ENCODE peak calls at places on chromosomes 2 and 18, in seven cellular contexts. One of them, this sample, is unnamed. For H3K4me1, the result is how much of the 10 kb centered on the place peaks cover.

GRCh38 chr2:128439231-128440086 is 120.8 kb upstream of the HS6ST1 start:
- DNase-seq in H1: peak
- DNase-seq in mesenchymal stem cell: no peak
- DNase-seq in IMR-90: no peak
- DNase-seq in neuronal stem cell: no peak
- DNase-seq in H9: peak
- DNase-seq in trophoblast cell: no peak
- DNase-seq in this sample: no peak

GRCh38 chr18:10926565-10927194 is 222.7 kb downstream of the PIEZO2 start:
- DNase-seq in IMR-90: peak
- DNase-seq in neuronal stem cell: no peak
- DNase-seq in H1: no peak
- DNase-seq in H9: no peak
- DNase-seq in mesenchymal stem cell: peak
- DNase-seq in trophoblast cell: no peak
- DNase-seq in this sample: no peak

GRCh38 chr18:48404707-48405106 is 4.5 kb downstream of the ZBTB7C start:
- DNase-seq in mesenchymal stem cell: no peak
- DNase-seq in neuronal stem cell: no peak
- DNase-seq in H9: no peak
- DNase-seq in trophoblast cell: no peak
- DNase-seq in IMR-90: no peak
- DNase-seq in H1: no peak
- DNase-seq in this sample: no peak

GRCh38 chr2:239625913-239626734 is 225.3 kb upstream of the HDAC4 start:
- DNase-seq in mesenchymal stem cell: no peak
- DNase-seq in trophoblast cell: no peak
- DNase-seq in neuronal stem cell: no peak
- DNase-seq in H9: no peak
- DNase-seq in H1: no peak
- DNase-seq in IMR-90: no peak
- DNase-seq in this sample: no peak

GRCh38 chr2:54052825-54053718 is 62.3 kb upstream of the ACYP2 start:
- DNase-seq in H9: no peak
- DNase-seq in mesenchymal stem cell: peak
- DNase-seq in IMR-90: no peak
- DNase-seq in H1: no peak
- DNase-seq in trophoblast cell: no peak
- DNase-seq in neuronal stem cell: no peak
- DNase-seq in this sample: peak

GRCh38 chr2:130756041-130756720 is 841 bp downstream of the AMER3 start:
- DNase-seq in H1: peak
- DNase-seq in mesenchymal stem cell: no peak
- DNase-seq in IMR-90: no peak
- DNase-seq in neuronal stem cell: peak
- DNase-seq in H9: peak
- DNase-seq in trophoblast cell: no peak
- DNase-seq in this sample: peak

GRCh38 chr2:72115361-72116080 is 32.1 kb downstream of the CYP26B1 start:
- DNase-seq in neuronal stem cell: no peak
- DNase-seq in IMR-90: peak
- DNase-seq in H1: no peak
- DNase-seq in trophoblast cell: peak
- DNase-seq in mesenchymal stem cell: peak
- DNase-seq in H9: peak
- DNase-seq in this sample: peak

GRCh38 chr2:214130115-214130514 is 280.7 kb upstream of the VWC2L start:
- DNase-seq in H9: no peak
- DNase-seq in H1: no peak
- DNase-seq in mesenchymal stem cell: no peak
- DNase-seq in trophoblast cell: no peak
- DNase-seq in IMR-90: no peak
- DNase-seq in neuronal stem cell: no peak
- DNase-seq in this sample: no peak

GRCh38 chr2:71609441-71609840 is 156.1 kb downstream of the DYSF start:
- DNase-seq in H1: peak
- DNase-seq in neuronal stem cell: no peak
- DNase-seq in H9: no peak
- DNase-seq in trophoblast cell: peak
- DNase-seq in mesenchymal stem cell: peak
- DNase-seq in IMR-90: no peak
- DNase-seq in this sample: no peak

GRCh38 chr2:69003731-69004130 is 9.2 kb upstream of the ANTXR1 start:
- DNase-seq in trophoblast cell: no peak
- DNase-seq in neuronal stem cell: no peak
- DNase-seq in IMR-90: no peak
- DNase-seq in H1: no peak
- DNase-seq in mesenchymal stem cell: no peak
- DNase-seq in H9: no peak
- DNase-seq in this sample: no peak

GRCh38 chr18:79901665-79902064 is 49.8 kb downstream of the SLC66A2 start:
- DNase-seq in IMR-90: no peak
- DNase-seq in H9: no peak
- DNase-seq in trophoblast cell: no peak
- DNase-seq in H1: no peak
- DNase-seq in mesenchymal stem cell: no peak
- DNase-seq in neuronal stem cell: no peak
- DNase-seq in this sample: no peak

GRCh38 chr2:96103906-96104861 is 12.2 kb downstream of the ADRA2B start:
- DNase-seq in mesenchymal stem cell: no peak
- DNase-seq in H1: peak
- DNase-seq in IMR-90: no peak
- DNase-seq in neuronal stem cell: no peak
- DNase-seq in H9: peak
- DNase-seq in trophoblast cell: no peak
- DNase-seq in this sample: no peak

GRCh38 chr2:210376618-210377175 is 61.7 kb upstream of the MYL1 start:
- DNase-seq in neuronal stem cell: no peak
- DNase-seq in trophoblast cell: no peak
- DNase-seq in H9: no peak
- DNase-seq in IMR-90: no peak
- DNase-seq in H1: no peak
- DNase-seq in mesenchymal stem cell: no peak
- DNase-seq in this sample: no peak

GRCh38 chr2:29104589-29105164 is 10.5 kb upstream of the CLIP4 start:
- DNase-seq in IMR-90: no peak
- DNase-seq in trophoblast cell: no peak
- DNase-seq in mesenchymal stem cell: no peak
- DNase-seq in H9: no peak
- DNase-seq in H1: no peak
- DNase-seq in neuronal stem cell: no peak
- DNase-seq in this sample: no peak

GRCh38 chr18:13470555-13471494 is 252.3 kb downstream of the LDLRAD4 start:
- DNase-seq in neuronal stem cell: no peak
- DNase-seq in mesenchymal stem cell: no peak
- DNase-seq in trophoblast cell: no peak
- DNase-seq in H1: no peak
- DNase-seq in IMR-90: no peak
- DNase-seq in H9: no peak
- DNase-seq in this sample: no peak

GRCh38 chr18:79454034-79454735 is 58.5 kb downstream of the NFATC1 start:
- DNase-seq in neuronal stem cell: no peak
- DNase-seq in H1: no peak
- DNase-seq in IMR-90: peak
- DNase-seq in mesenchymal stem cell: peak
- DNase-seq in trophoblast cell: no peak
- DNase-seq in H9: no peak
- DNase-seq in this sample: no peak

GRCh38 chr2:54574107-54574859 is 118.2 kb downstream of the SPTBN1 start:
- DNase-seq in H9: no peak
- DNase-seq in IMR-90: peak
- DNase-seq in H1: no peak
- DNase-seq in mesenchymal stem cell: peak
- DNase-seq in neuronal stem cell: no peak
- DNase-seq in trophoblast cell: peak
- DNase-seq in this sample: no peak

GRCh38 chr2:168974370-168974769 is 56.8 kb downstream of the ABCB11 start:
- DNase-seq in H9: no peak
- DNase-seq in H1: no peak
- DNase-seq in IMR-90: no peak
- DNase-seq in trophoblast cell: no peak
- DNase-seq in neuronal stem cell: no peak
- DNase-seq in mesenchymal stem cell: no peak
- DNase-seq in this sample: no peak

GRCh38 chr2:79980816-79981215 is 323.7 kb downstream of the LRRTM1 start:
- DNase-seq in trophoblast cell: no peak
- DNase-seq in IMR-90: no peak
- DNase-seq in mesenchymal stem cell: no peak
- DNase-seq in H1: no peak
- DNase-seq in neuronal stem cell: no peak
- DNase-seq in H9: no peak
- DNase-seq in this sample: no peak

GRCh38 chr2:203909192-203909945 is 27.2 kb upstream of the ICOS start:
- DNase-seq in H1: peak
- DNase-seq in IMR-90: peak
- DNase-seq in trophoblast cell: no peak
- DNase-seq in H9: no peak
- DNase-seq in mesenchymal stem cell: peak
- DNase-seq in neuronal stem cell: peak
- DNase-seq in this sample: peak

GRCh38 chr2:236546561-236546961 is 23.1 kb upstream of the ACKR3 start:
- DNase-seq in H1: no peak
- DNase-seq in H9: no peak
- DNase-seq in neuronal stem cell: no peak
- DNase-seq in trophoblast cell: no peak
- DNase-seq in mesenchymal stem cell: no peak
- DNase-seq in IMR-90: no peak
- DNase-seq in this sample: no peak

GRCh38 chr2:236549165-236549564 is 20.5 kb upstream of the ACKR3 start:
- DNase-seq in H1: no peak
- DNase-seq in mesenchymal stem cell: no peak
- DNase-seq in H9: no peak
- DNase-seq in neuronal stem cell: no peak
- DNase-seq in IMR-90: no peak
- DNase-seq in trophoblast cell: no peak
- DNase-seq in this sample: peak

GRCh38 chr2:236550298-236550697 is 19.3 kb upstream of the ACKR3 start:
- DNase-seq in IMR-90: no peak
- DNase-seq in mesenchymal stem cell: no peak
- DNase-seq in neuronal stem cell: no peak
- DNase-seq in H1: no peak
- DNase-seq in H9: no peak
- DNase-seq in trophoblast cell: no peak
- DNase-seq in this sample: no peak

GRCh38 chr2:236547725-236548124 is 21.9 kb upstream of the ACKR3 start:
- DNase-seq in H9: no peak
- DNase-seq in trophoblast cell: no peak
- DNase-seq in H1: no peak
- DNase-seq in neuronal stem cell: no peak
- DNase-seq in mesenchymal stem cell: no peak
- DNase-seq in IMR-90: no peak
- DNase-seq in this sample: no peak

DNA sequence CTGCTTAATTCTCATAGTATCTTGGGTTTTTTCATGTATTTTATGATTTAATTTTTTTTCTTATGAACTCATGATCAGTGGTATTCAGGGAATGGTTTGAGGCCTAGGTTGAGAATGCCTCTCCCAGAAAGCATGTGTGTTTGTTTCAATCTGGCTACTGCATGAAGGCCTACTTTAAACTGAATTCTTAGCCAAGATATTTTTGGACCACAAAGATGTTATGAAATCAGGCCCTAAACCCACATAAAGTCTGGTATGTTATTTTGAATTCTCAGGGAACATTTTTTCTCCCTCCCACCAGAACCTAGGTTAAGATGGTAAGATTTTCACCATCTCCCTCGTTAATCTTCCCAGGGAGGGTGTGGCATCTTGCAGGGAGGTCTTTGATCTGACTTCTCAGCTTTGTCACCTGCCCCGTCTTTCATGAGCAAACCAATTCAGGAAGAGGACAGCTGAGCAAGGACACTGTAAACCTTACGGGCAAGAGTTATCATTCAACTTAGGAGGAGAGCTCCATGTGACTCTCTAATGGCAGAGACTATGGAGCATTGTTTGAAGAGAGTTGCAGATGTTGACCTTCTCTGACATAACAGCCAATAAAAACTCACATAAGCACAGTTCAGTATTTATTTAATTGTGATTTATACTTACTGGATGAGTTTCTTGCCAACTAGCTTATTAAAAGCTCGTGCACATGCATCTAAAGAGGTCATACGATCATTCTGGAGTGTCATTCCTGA is 21.3 kb upstream of the ACKR3 start:
- DNase-seq in H1: no peak
- DNase-seq in IMR-90: no peak
- DNase-seq in trophoblast cell: no peak
- DNase-seq in H9: no peak
- DNase-seq in mesenchymal stem cell: no peak
- DNase-seq in neuronal stem cell: no peak
- DNase-seq in this sample: no peak
- H3K4me1 ChIP-seq in H1: under half
- H3K4me1 ChIP-seq in IMR-90: under half
- H3K4me1 ChIP-seq in trophoblast cell: under half
- H3K4me1 ChIP-seq in H9: under half
- H3K4me1 ChIP-seq in mesenchymal stem cell: under half
- H3K4me1 ChIP-seq in neuronal stem cell: under half
- H3K4me1 ChIP-seq in this sample: under half

DNA sequence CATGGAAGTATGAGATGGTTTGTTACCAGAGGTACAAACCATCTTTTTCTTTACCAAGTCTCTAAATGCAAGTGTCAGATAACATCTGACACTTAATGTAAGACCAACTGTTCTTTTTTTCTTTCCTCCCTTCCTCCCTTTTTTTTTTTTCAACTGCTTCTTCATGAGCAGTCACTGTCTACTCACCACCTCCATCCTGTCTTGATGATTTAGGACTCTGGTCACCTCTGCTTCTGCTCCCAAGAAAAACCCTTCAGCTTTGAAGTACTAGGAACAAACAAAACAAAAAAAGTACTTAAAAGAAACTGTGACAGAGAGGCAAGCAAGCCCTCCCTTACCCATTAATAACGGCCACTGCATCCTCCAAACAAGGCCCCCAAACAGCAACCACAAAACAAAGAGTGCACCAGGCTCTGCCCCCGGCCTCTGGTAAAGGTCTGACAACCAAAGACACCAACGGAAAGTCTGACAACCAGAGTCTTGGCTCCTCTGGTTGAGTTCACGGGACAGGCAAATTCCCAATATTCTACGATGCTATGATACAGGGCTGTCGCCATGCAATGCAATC is 141.0 kb downstream of the ARL4C start:
- DNase-seq in trophoblast cell: no peak
- DNase-seq in H1: no peak
- DNase-seq in mesenchymal stem cell: no peak
- DNase-seq in neuronal stem cell: no peak
- DNase-seq in H9: no peak
- DNase-seq in IMR-90: no peak
- DNase-seq in this sample: no peak
- H2BK5ac ChIP-seq in trophoblast cell: peak
- H2BK5ac ChIP-seq in H1: no peak
- H2BK5ac ChIP-seq in mesenchymal stem cell: no peak
- H2BK5ac ChIP-seq in neuronal stem cell: no peak
- H2BK5ac ChIP-seq in H9: no peak
- H2BK5ac ChIP-seq in IMR-90: no peak
- H2BK5ac ChIP-seq in this sample: no peak

GRCh38 chr2:39127973-39128372 is 7.1 kb upstream of the SOS1 start:
- DNase-seq in trophoblast cell: no peak
- DNase-seq in mesenchymal stem cell: no peak
- DNase-seq in neuronal stem cell: no peak
- DNase-seq in H9: no peak
- DNase-seq in IMR-90: peak
- DNase-seq in H1: no peak
- DNase-seq in this sample: no peak
- H3K4me1 ChIP-seq in trophoblast cell: under half
- H3K4me1 ChIP-seq in mesenchymal stem cell: under half
- H3K4me1 ChIP-seq in neuronal stem cell: under half
- H3K4me1 ChIP-seq in H9: under half
- H3K4me1 ChIP-seq in IMR-90: under half
- H3K4me1 ChIP-seq in H1: under half
- H3K4me1 ChIP-seq in this sample: under half

GRCh38 chr18:28168725-28169124 is 8.2 kb downstream of the CDH2 start:
- DNase-seq in trophoblast cell: no peak
- DNase-seq in IMR-90: no peak
- DNase-seq in H9: no peak
- DNase-seq in mesenchymal stem cell: no peak
- DNase-seq in H1: no peak
- DNase-seq in neuronal stem cell: no peak
- DNase-seq in this sample: no peak
- H2BK5ac ChIP-seq in trophoblast cell: no peak
- H2BK5ac ChIP-seq in IMR-90: no peak
- H2BK5ac ChIP-seq in H9: no peak
- H2BK5ac ChIP-seq in mesenchymal stem cell: no peak
- H2BK5ac ChIP-seq in H1: no peak
- H2BK5ac ChIP-seq in neuronal stem cell: no peak
- H2BK5ac ChIP-seq in this sample: no peak